ENCODE peak calls at places on chromosomes 16 and 17, in five cellular contexts. J, C, H, M and I are unnamed samples.
A peak's percentile ranks its signal among the peaks of the same experiment; 100 is the strongest.

GRCh38 chr17:79214459-79214858 is 139.8 kb downstream of the ENGASE start:
- DNase-seq in J (no peak), C (no peak), H (no peak), M (no peak), I (no peak)

GRCh38 chr16:85755929-85756768 is 5.3 kb upstream of the C16orf74 start:
- DNase-seq in J (peak; percentile 30), C (no peak), H (no peak), M (no peak), I (no peak)

GRCh38 chr16:67672739-67673662 is 6.4 kb downstream of the C16orf86 start:
- DNase-seq in J (peak; percentile 74), C (peak; percentile 75), H (no peak), M (no peak), I (peak; percentile 15)

GRCh38 chr16:48117217-48118105 is 38.3 kb downstream of the ABCC12 start:
- DNase-seq in J (peak; percentile 61), C (no peak), H (no peak), M (peak; percentile 87), I (no peak)

GRCh38 chr16:88731699-88732098 is 25.4 kb downstream of the CTU2 start:
- DNase-seq in J (no peak), C (no peak), H (no peak), M (no peak), I (no peak)

GRCh38 chr17:74569392-74570003 is 2.2 kb upstream of the CD300H start:
- DNase-seq in J (peak; percentile 100), C (peak; percentile 35), H (peak; percentile 99), M (no peak), I (peak; percentile 63)

GRCh38 chr17:77859411-77859810 is 99.1 kb upstream of the TNRC6C start:
- DNase-seq in J (no peak), C (no peak), H (no peak), M (no peak), I (no peak)

GRCh38 chr17:45893725-45894021 is 681 bp upstream of the MAPT start:
- DNase-seq in J (no peak), C (no peak), H (no peak), M (no peak), I (no peak)

GRCh38 chr17:3771140-3771539 is 29.8 kb downstream of the ITGAE start:
- DNase-seq in J (no peak), C (no peak), H (no peak), M (no peak), I (no peak)

GRCh38 chr16:73022534-73022933 is 25.4 kb downstream of the ZFHX3 start:
- DNase-seq in J (no peak), C (no peak), H (no peak), M (no peak), I (no peak)
- TF ChIP-seq CTCF in J (no peak), C (no peak), H (no peak), M (no peak), I (no peak)

GRCh38 chr16:90083139-90083538 is 6.0 kb upstream of the PRDM7 start:
- DNase-seq in J (no peak), C (no peak), H (no peak), M (peak; percentile 17), I (no peak)

GRCh38 chr16:90077240-90077756 is at the start of gene PRDM7:
- DNase-seq in J (peak; percentile 95), C (peak; percentile 94), H (peak; percentile 64), M (peak; percentile 96), I (peak; percentile 83)

GRCh38 chr16:90081606-90081970 is 4.5 kb upstream of the PRDM7 start:
- DNase-seq in J (no peak), C (no peak), H (no peak), M (no peak), I (no peak)

GRCh38 chr16:90078594-90078895 is 1.4 kb upstream of the PRDM7 start:
- DNase-seq in J (no peak), C (no peak), H (no peak), M (no peak), I (no peak)

GRCh38 chr16:90077757-90078593 is 844 bp upstream of the PRDM7 start:
- DNase-seq in J (peak; percentile 39), C (no peak), H (no peak), M (peak; percentile 75), I (no peak)
- TF ChIP-seq CTCF in J (no peak), C (no peak), H (no peak), M (peak; percentile 29), I (no peak)

GRCh38 chr16:81873221-81873620 is 94.1 kb downstream of the PLCG2 start:
- DNase-seq in J (no peak), C (no peak), H (no peak), M (no peak), I (no peak)

GRCh38 chr16:81875461-81875860 is 96.4 kb downstream of the PLCG2 start:
- DNase-seq in J (no peak), C (no peak), H (no peak), M (no peak), I (no peak)

GRCh38 chr16:81876273-81876900 is 97.3 kb downstream of the PLCG2 start:
- DNase-seq in J (no peak), C (no peak), H (no peak), M (no peak), I (no peak)

GRCh38 chr16:81878529-81878928 is 99.4 kb downstream of the PLCG2 start:
- DNase-seq in J (no peak), C (no peak), H (no peak), M (no peak), I (no peak)

DNA sequence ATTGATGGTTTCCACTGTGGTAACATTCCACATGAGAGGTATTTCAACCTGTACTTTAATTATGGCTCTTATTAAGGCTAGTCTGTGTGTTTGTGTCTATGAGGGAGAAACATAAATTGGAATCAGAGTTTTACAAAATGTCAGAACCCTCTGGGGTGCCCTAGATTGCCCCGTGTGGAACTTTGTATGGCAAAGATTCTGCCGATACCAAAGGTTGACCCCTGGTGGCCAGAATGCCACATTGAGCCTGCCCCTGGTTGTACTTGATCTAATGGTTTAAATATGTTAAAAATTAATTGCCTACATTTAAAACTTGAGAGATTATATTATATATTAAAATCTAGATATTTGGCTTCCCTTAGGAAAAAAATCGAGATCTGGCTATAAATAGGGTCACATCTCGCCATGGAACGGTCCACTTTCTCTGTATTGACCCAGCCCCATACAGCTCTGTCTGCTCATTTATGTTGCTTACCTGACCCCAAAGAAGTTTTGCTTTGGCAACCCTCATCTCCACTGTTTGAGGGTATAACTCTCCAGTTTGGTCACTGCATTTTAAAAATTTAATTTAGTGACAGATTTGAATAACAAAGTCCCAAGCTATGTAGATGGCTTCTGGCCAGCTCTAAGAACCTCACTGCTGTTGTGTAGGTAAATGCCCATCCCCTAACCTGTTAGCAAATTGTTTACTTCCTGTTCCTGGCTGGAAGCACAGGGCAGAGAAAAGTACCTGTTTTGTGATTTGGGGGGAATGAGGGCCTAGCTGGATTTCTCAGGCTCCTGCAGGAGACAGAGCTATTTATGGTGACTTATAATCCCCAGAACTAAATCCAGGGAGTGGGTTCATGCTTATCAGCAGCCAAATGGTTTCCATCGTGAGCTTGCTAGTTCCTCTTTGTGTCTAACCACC is 95.0 kb downstream of the PLCG2 start:
- DNase-seq in J (peak; percentile 43), C (peak; percentile 67), H (no peak), M (no peak), I (peak; percentile 1)
- TF ChIP-seq CTCF in J (peak; percentile 81), C (no peak), H (peak; percentile 78), M (peak; percentile 71), I (peak; percentile 79)

GRCh38 chr17:42520540-42520951 is 15.5 kb upstream of the NAGLU start:
- DNase-seq in J (no peak), C (no peak), H (no peak), M (no peak), I (no peak)
- TF ChIP-seq CTCF in J (peak; percentile 7), C (no peak), H (peak; percentile 7), M (peak; percentile 37), I (peak; percentile 11)

DNA sequence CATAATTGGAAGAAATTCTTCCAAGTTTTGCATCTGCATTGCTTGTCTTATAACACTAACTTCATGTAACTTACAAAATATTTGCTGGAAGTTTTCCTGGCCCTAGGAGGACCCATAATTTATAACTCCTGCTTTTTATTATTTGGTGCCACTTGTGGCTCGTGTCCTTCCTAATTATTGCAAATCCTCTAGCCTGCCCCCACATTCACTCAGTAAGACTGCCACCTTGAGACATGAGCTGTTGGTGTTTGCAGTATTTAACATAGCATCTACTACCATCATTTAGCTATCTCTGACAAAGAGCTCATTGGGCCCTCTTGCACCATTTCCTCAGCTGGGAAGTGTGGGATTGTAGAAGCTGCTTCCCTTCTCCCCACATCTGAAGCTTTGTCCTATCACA is 49.5 kb downstream of the FTO start:
- DNase-seq in J (no peak), C (no peak), H (no peak), M (no peak), I (no peak)
- TF ChIP-seq CTCF in J (no peak), C (no peak), H (no peak), M (peak; percentile 10), I (no peak)

DNA sequence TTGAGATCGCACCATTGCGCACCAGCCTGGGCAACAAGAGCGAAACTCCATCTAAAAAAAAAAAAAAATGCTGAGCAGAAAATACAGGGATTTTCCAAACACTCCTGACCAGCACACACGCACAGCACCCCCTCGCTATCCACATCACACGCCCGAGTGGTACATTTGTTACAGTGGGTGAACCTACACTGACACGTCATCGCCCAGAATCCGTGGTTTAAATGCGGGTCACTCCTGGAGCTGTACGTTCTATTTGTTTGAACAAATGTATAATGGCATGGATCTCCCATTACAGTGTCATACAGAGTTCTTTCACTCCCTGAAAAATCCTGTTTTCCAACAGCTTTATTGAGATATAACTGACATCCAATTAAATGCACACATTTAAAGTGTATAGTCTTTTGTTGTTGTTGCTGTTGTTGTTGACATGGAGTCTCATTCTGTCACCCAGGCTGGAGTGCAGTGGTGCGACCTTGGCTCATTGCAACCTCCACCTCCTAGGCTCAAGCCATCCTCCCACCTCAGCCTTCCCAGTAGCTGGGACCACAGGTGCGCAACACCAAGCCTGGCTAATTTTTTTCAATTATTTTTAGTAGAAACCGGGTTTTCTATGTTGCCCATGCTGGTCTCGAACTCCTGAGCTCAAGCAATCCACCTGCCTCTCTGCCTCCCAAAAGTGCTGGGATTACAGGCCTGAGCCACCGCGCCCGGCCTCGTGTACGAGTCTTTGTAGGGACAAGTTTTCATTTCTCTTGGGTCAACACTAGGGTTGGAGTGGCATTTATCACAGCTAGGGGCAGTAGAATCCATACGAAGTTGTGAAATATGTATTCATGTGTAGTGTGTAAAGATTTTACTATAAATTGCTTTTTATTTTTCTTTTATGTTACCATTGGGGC is 4.4 kb upstream of the CARHSP1 start:
- DNase-seq in J (no peak), C (no peak), H (no peak), M (no peak), I (no peak)
- TF ChIP-seq CTCF in J (peak; percentile 17), C (no peak), H (peak; percentile 5), M (peak; percentile 28), I (no peak)